ENCODE peak calls at places on chromosomes 12 and 14, in ten cellular contexts. X, B, W, O, C, U, F, R, T and E are unnamed samples.

GRCh38 chr12:109744026-109744425 is 30.4 kb downstream of the FAM222A start:
- DNase-seq in W (no peak), B (no peak), R (no peak), X (no peak), C (peak; percentile 4), F (no peak), T (no peak), O (no peak), U (peak; percentile 71), E (peak; percentile 37)

GRCh38 chr12:82942963-82943362 is 256.3 kb downstream of the TMTC2 start:
- DNase-seq in U (no peak), T (no peak), X (no peak), R (no peak), W (no peak), F (no peak), B (no peak), O (no peak), C (no peak), E (no peak)

GRCh38 chr12:107418976-107419375 is 266.6 kb upstream of the PWP1 start:
- DNase-seq in R (no peak), O (no peak), U (no peak), X (no peak), W (no peak), B (no peak), T (no peak), C (no peak), F (no peak), E (no peak)

GRCh38 chr12:119940881-119941280 is 48.2 kb upstream of the BICDL1 start:
- DNase-seq in W (no peak), X (peak; percentile 92), F (peak; percentile 89), O (peak; percentile 63), T (no peak), U (no peak), C (no peak), B (no peak), R (peak; percentile 17), E (no peak)

GRCh38 chr12:54933381-54933780 is 51.2 kb downstream of the TESPA1 start:
- DNase-seq in B (no peak), W (no peak), X (no peak), C (no peak), U (no peak), T (no peak), O (peak; percentile 17), F (no peak), R (no peak), E (no peak)

GRCh38 chr12:80441921-80442320 is 2.1 kb upstream of the PTPRQ start:
- DNase-seq in R (no peak), W (no peak), T (no peak), C (no peak), O (peak; percentile 61), X (no peak), U (no peak), F (no peak), B (no peak), E (no peak)

GRCh38 chr14:100851586-100851916 is 25.6 kb downstream of the MEG3 start:
- DNase-seq in X (no peak), O (no peak), W (no peak), F (no peak), C (no peak), U (no peak), B (no peak), R (no peak), T (no peak), E (no peak)

GRCh38 chr12:130873825-130874224 is 2.0 kb downstream of the RAN start:
- DNase-seq in F (no peak), C (no peak), B (no peak), T (no peak), W (no peak), O (no peak), R (no peak), X (no peak), U (no peak), E (no peak)

GRCh38 chr12:124904306-124905098 is 9.9 kb downstream of the UBC start:
- DNase-seq in C (peak; percentile 95), X (peak; percentile 89), W (peak; percentile 86), B (no peak), U (peak; percentile 91), O (peak; percentile 94), R (peak; percentile 88), F (peak; percentile 72), T (peak; percentile 65), E (peak; percentile 87)

GRCh38 chr12:113049976-113050742 is 6.4 kb upstream of the DTX1 start:
- DNase-seq in C (no peak), B (no peak), W (no peak), X (peak; percentile 63), T (no peak), F (peak; percentile 29), O (no peak), R (no peak), U (no peak), E (no peak)

GRCh38 chr12:87813476-87814234 is 215.5 kb downstream of the C12orf50 start:
- DNase-seq in O (peak; percentile 66), F (no peak), W (no peak), R (no peak), X (peak; percentile 38), U (no peak), C (no peak), T (no peak), B (no peak), E (no peak)

GRCh38 chr12:50661300-50662120 is 102.4 kb upstream of the ATF1 start:
- DNase-seq in R (no peak), F (no peak), X (no peak), C (no peak), O (no peak), B (no peak), W (no peak), T (no peak), U (no peak), E (no peak)

GRCh38 chr14:98593361-98593761 is 678.6 kb downstream of the BCL11B start:
- DNase-seq in R (no peak), F (no peak), O (no peak), T (no peak), W (no peak), B (no peak), X (no peak), C (no peak), U (no peak), E (no peak)

GRCh38 chr14:77026166-77026929 is 2.2 kb downstream of the IRF2BPL start:
- DNase-seq in C (peak; percentile 42), R (peak; percentile 60), U (peak; percentile 84), O (no peak), W (no peak), F (no peak), B (no peak), X (no peak), T (peak; percentile 52), E (peak; percentile 65)

GRCh38 chr14:74945261-74945851 is 10.0 kb downstream of the PGF start:
- DNase-seq in B (no peak), R (peak; percentile 62), T (peak; percentile 62), C (peak; percentile 21), F (no peak), X (peak; percentile 75), U (peak; percentile 62), W (no peak), O (no peak), E (no peak)

GRCh38 chr12:32494676-32495075 is 95.3 kb downstream of the FGD4 start:
- DNase-seq in X (no peak), U (no peak), C (no peak), O (no peak), F (no peak), B (no peak), T (no peak), R (no peak), W (no peak), E (no peak)

GRCh38 chr12:106583578-106584103 is 837 bp downstream of the RFX4 start:
- DNase-seq in U (peak; percentile 76), C (no peak), X (peak; percentile 19), R (peak; percentile 21), F (no peak), O (no peak), T (no peak), W (no peak), B (no peak), E (peak; percentile 46)

GRCh38 chr12:7346571-7347225 is 42.8 kb downstream of the ACSM4 start:
- DNase-seq in C (no peak), R (no peak), O (no peak), F (no peak), U (no peak), W (no peak), T (no peak), B (no peak), X (no peak), E (no peak)
- H3K27ac ChIP-seq in C (no peak overlapping the region), R (no peak overlapping the region), O (no peak overlapping the region), F (no peak overlapping the region), U (no peak overlapping the region), W (no peak overlapping the region), T (no peak overlapping the region), B (no peak overlapping the region), X (no peak overlapping the region), E (no peak overlapping the region)

GRCh38 chr12:94179723-94180122 is 31.3 kb downstream of the PLXNC1 start:
- DNase-seq in F (no peak), C (no peak), T (no peak), R (no peak), W (no peak), B (no peak), U (no peak), X (no peak), O (no peak), E (no peak)
- H3K27ac ChIP-seq in F (no peak overlapping the region), C (no peak overlapping the region), T (no peak overlapping the region), R (peak overlapping the region; percentile 16), W (no peak overlapping the region), B (no peak overlapping the region), U (no peak overlapping the region), X (no peak overlapping the region), O (no peak overlapping the region), E (no peak overlapping the region)

GRCh38 chr14:20830831-20831230 is 28.2 kb upstream of the RNASE1 start:
- DNase-seq in B (no peak), C (no peak), U (no peak), F (no peak), T (no peak), X (no peak), O (no peak), R (no peak), W (no peak), E (no peak)
- H3K27ac ChIP-seq in B (no peak overlapping the region), C (no peak overlapping the region), U (no peak overlapping the region), F (no peak overlapping the region), T (no peak overlapping the region), X (no peak overlapping the region), O (no peak overlapping the region), R (no peak overlapping the region), W (no peak overlapping the region), E (no peak overlapping the region)

GRCh38 chr12:14612250-14612649 is 44.6 kb upstream of the PLBD1 start:
- DNase-seq in F (no peak), O (no peak), B (no peak), T (no peak), X (no peak), U (no peak), R (no peak), W (no peak), C (no peak), E (no peak)

GRCh38 chr12:14614704-14615121 is 47.0 kb upstream of the PLBD1 start:
- DNase-seq in W (no peak), O (no peak), B (no peak), F (no peak), X (no peak), R (no peak), U (no peak), T (no peak), C (no peak), E (no peak)

GRCh38 chr12:14613718-14614117 is 46.0 kb upstream of the PLBD1 start:
- DNase-seq in C (no peak), O (no peak), U (no peak), F (no peak), W (no peak), T (no peak), B (no peak), R (no peak), X (no peak), E (no peak)

GRCh38 chr12:14612895-14613294 is 45.2 kb upstream of the PLBD1 start:
- DNase-seq in R (no peak), O (no peak), U (no peak), X (no peak), B (no peak), C (no peak), T (no peak), F (no peak), W (no peak), E (no peak)

GRCh38 chr12:14611640-14612203 is 44.0 kb upstream of the PLBD1 start:
- DNase-seq in O (no peak), R (no peak), W (no peak), B (no peak), X (no peak), F (no peak), T (no peak), U (no peak), C (no peak), E (no peak)
- H3K27ac ChIP-seq in O (no peak overlapping the region), R (no peak overlapping the region), W (no peak overlapping the region), B (no peak overlapping the region), X (no peak overlapping the region), F (no peak overlapping the region), T (no peak overlapping the region), U (no peak overlapping the region), C (no peak overlapping the region), E (no peak overlapping the region)